ENCODE peak calls at places on chromosomes 3 and 15, in nine cellular contexts. N, F, L, Z, E, K, U, H and R are unnamed samples.
A peak's percentile ranks its signal among the peaks of the same experiment; 100 is the strongest.

GRCh38 chr15:82862886-82863285 is 53.5 kb downstream of the WHAMM start:
- DNase-seq in Z (no peak), N (no peak), H (no peak), U (no peak), E (no peak), K (no peak), L (no peak), F (no peak), R (no peak)

GRCh38 chr3:128173849-128174248 is 20.6 kb downstream of the EEFSEC start:
- DNase-seq in N (no peak), E (no peak), H (no peak), F (no peak), U (no peak), L (no peak), K (no peak), Z (no peak), R (no peak)

GRCh38 chr15:42012241-42012640 is 8.6 kb downstream of the PLA2G4E start:
- DNase-seq in L (no peak), H (peak; percentile 79), K (no peak), N (no peak), U (no peak), F (no peak), E (no peak), Z (peak; percentile 63), R (peak; percentile 70)

GRCh38 chr15:49624046-49624445 is 3.2 kb downstream of the DTWD1 start:
- DNase-seq in Z (no peak), F (no peak), L (no peak), N (no peak), H (no peak), U (no peak), E (no peak), K (no peak), R (no peak)

GRCh38 chr3:117853923-117854322 is 1144.3 kb downstream of the TUSC7 start:
- DNase-seq in F (peak; percentile 35), L (no peak), Z (no peak), N (no peak), U (no peak), E (no peak), H (no peak), K (no peak), R (no peak)

GRCh38 chr15:67690936-67691335 is 134.4 kb upstream of the SKOR1 start:
- DNase-seq in H (no peak), Z (no peak), L (no peak), E (no peak), N (no peak), F (peak; percentile 11), K (no peak), U (no peak), R (no peak)

GRCh38 chr3:458614-459375 is 262.2 kb downstream of the CHL1 start:
- DNase-seq in N (no peak), H (no peak), U (no peak), L (no peak), Z (no peak), K (peak; percentile 82), F (no peak), E (no peak), R (no peak)

GRCh38 chr3:119279101-119279554 is 15.1 kb upstream of the ARHGAP31 start:
- DNase-seq in E (peak; percentile 54), Z (no peak), N (no peak), K (no peak), U (peak; percentile 34), F (no peak), L (no peak), H (peak; percentile 68), R (peak; percentile 60)

GRCh38 chr3:120855665-120856437 is 52.2 kb upstream of the STXBP5L start:
- DNase-seq in H (no peak), U (no peak), K (peak; percentile 96), L (no peak), N (no peak), Z (no peak), F (no peak), E (peak; percentile 91), R (no peak)

GRCh38 chr3:186990878-186991308 is 60.6 kb downstream of the ST6GAL1 start:
- DNase-seq in K (no peak), E (no peak), F (no peak), H (no peak), N (no peak), L (no peak), Z (peak; percentile 43), U (no peak), R (no peak)

GRCh38 chr3:75332784-75333183 is 331.3 kb upstream of the FRG2C start:
- DNase-seq in L (no peak), U (no peak), Z (no peak), E (no peak), H (no peak), N (no peak), K (no peak), F (no peak), R (no peak)

GRCh38 chr15:80317389-80318169 is 65.6 kb upstream of the CTXND1 start:
- DNase-seq in K (no peak), L (no peak), H (no peak), N (no peak), Z (no peak), U (no peak), E (no peak), F (peak; percentile 96), R (no peak)

GRCh38 chr15:51203797-51204196 is 109.1 kb upstream of the TNFAIP8L3 start:
- DNase-seq in L (no peak), E (no peak), U (no peak), N (no peak), F (peak; percentile 98), Z (no peak), H (no peak), K (no peak), R (no peak)

GRCh38 chr15:48627260-48627969 is 18.1 kb downstream of the FBN1 start:
- DNase-seq in Z (peak; percentile 18), K (no peak), N (no peak), E (no peak), L (no peak), H (no peak), U (no peak), F (peak; percentile 90), R (no peak)

GRCh38 chr3:170726976-170727661 is 141.2 kb upstream of the SLC7A14 start:
- DNase-seq in K (no peak), N (no peak), U (no peak), L (no peak), Z (peak; percentile 24), H (no peak), E (no peak), F (peak; percentile 93), R (no peak)